ENCODE peak calls at places on chromosomes 5 and 9, in six cellular contexts. E, D, K, N, F and L are unnamed samples.
A peak's percentile ranks its signal among the peaks of the same experiment; 100 is the strongest.

GRCh38 chr9:100317706-100318105 is 35.0 kb downstream of the TEX10 start:
- DNase-seq in E (peak; percentile 18), D (no peak), K (peak; percentile 52), N (no peak), F (no peak), L (peak; percentile 29)

GRCh38 chr5:95881833-95882232 is 59.3 kb upstream of the GLRX start:
- DNase-seq in E (no peak), D (no peak), K (peak; percentile 48), N (no peak), F (no peak), L (no peak)

GRCh38 chr5:2999926-3000325 is 248.4 kb upstream of the IRX2 start:
- DNase-seq in E (no peak), D (no peak), K (no peak), N (no peak), F (no peak), L (no peak)

GRCh38 chr5:79074641-79075040 is 5.1 kb downstream of the BHMT2 start:
- DNase-seq in E (no peak), D (peak; percentile 31), K (peak; percentile 61), N (no peak), F (no peak), L (peak; percentile 90)

GRCh38 chr5:142944140-142944539 is 174.0 kb downstream of the ARHGAP26 start:
- DNase-seq in E (no peak), D (no peak), K (no peak), N (no peak), F (no peak), L (no peak)

GRCh38 chr5:96023518-96023917 is 61.9 kb upstream of the ELL2 start:
- DNase-seq in E (no peak), D (peak; percentile 12), K (no peak), N (no peak), F (no peak), L (peak; percentile 34)

GRCh38 chr5:72598461-72599433 is 91.5 kb upstream of the ZNF366 start:
- DNase-seq in E (no peak), D (no peak), K (peak; percentile 12), N (no peak), F (no peak), L (peak; percentile 60)

GRCh38 chr5:180495292-180495691 is 1.1 kb downstream of the CNOT6 start:
- DNase-seq in E (no peak), D (peak; percentile 14), K (peak; percentile 34), N (no peak), F (no peak), L (peak; percentile 17)

GRCh38 chr5:74406844-74407243 is 233.7 kb downstream of the ENC1 start:
- DNase-seq in E (no peak), D (no peak), K (no peak), N (no peak), F (no peak), L (no peak)

GRCh38 chr9:16413509-16414016 is 456.9 kb downstream of the BNC2 start:
- DNase-seq in E (no peak), D (peak; percentile 14), K (peak; percentile 25), N (peak; percentile 3), F (no peak), L (peak; percentile 76)

GRCh38 chr5:59540366-59540765 is 353.2 kb downstream of the PDE4D start:
- DNase-seq in E (no peak), D (no peak), K (no peak), N (no peak), F (no peak), L (no peak)

GRCh38 chr9:128702949-128703615 is 779 bp downstream of the PKN3 start:
- DNase-seq in E (no peak), D (no peak), K (no peak), N (peak; percentile 40), F (peak; percentile 58), L (peak; percentile 29)

GRCh38 chr5:175840050-175840841 is 31.1 kb upstream of the CPLX2 start:
- DNase-seq in E (no peak), D (peak; percentile 29), K (no peak), N (peak; percentile 19), F (peak; percentile 38), L (peak; percentile 13)

GRCh38 chr5:159912033-159912800 is 4.1 kb upstream of the ADRA1B start:
- DNase-seq in E (peak; percentile 37), D (peak; percentile 59), K (no peak), N (peak; percentile 43), F (no peak), L (peak; percentile 90)

GRCh38 chr5:57598097-57598496 is 115.5 kb upstream of the ACTBL2 start:
- DNase-seq in E (no peak), D (no peak), K (no peak), N (no peak), F (no peak), L (no peak)

GRCh38 chr5:41414598-41414997 is 95.8 kb downstream of the PLCXD3 start:
- DNase-seq in E (peak; percentile 33), D (peak; percentile 49), K (peak; percentile 86), N (peak; percentile 29), F (no peak), L (peak; percentile 87)

GRCh38 chr5:127442085-127442484 is 75.4 kb upstream of the PRRC1 start:
- DNase-seq in E (peak; percentile 36), D (no peak), K (peak; percentile 4), N (no peak), F (no peak), L (no peak)

GRCh38 chr5:137629646-137630045 is 106.2 kb downstream of the KLHL3 start:
- DNase-seq in E (no peak), D (peak; percentile 62), K (peak; percentile 38), N (peak; percentile 58), F (peak; percentile 72), L (peak; percentile 65)

GRCh38 chr9:68739631-68740174 is 34.7 kb downstream of the PIP5K1B start:
- DNase-seq in E (no peak), D (no peak), K (no peak), N (peak; percentile 97), F (no peak), L (no peak)

GRCh38 chr5:19322716-19323485 is 665.1 kb downstream of the CDH18 start:
- DNase-seq in E (no peak), D (no peak), K (peak; percentile 91), N (no peak), F (no peak), L (peak; percentile 16)

GRCh38 chr9:123482295-123482970 is 126.4 kb downstream of the CRB2 start:
- DNase-seq in E (no peak), D (no peak), K (no peak), N (peak; percentile 45), F (no peak), L (no peak)

GRCh38 chr5:153496835-153497234 is 6.4 kb downstream of the GRIA1 start:
- DNase-seq in E (no peak), D (peak; percentile 14), K (peak; percentile 22), N (no peak), F (peak; percentile 16), L (peak; percentile 42)

GRCh38 chr9:88219601-88220000 is 81.3 kb upstream of the SPATA31C2 start:
- DNase-seq in E (no peak), D (no peak), K (no peak), N (no peak), F (no peak), L (no peak)

GRCh38 chr5:72140711-72141110 is 33.4 kb downstream of the MAP1B start:
- DNase-seq in E (no peak), D (no peak), K (peak; percentile 14), N (no peak), F (no peak), L (no peak)

GRCh38 chr5:169811023-169811422 is 169.3 kb downstream of the INSYN2B start:
- DNase-seq in E (no peak), D (no peak), K (no peak), N (no peak), F (no peak), L (peak; percentile 30)

GRCh38 chr9:88523056-88523455 is 11.9 kb upstream of the NXNL2 start:
- DNase-seq in E (no peak), D (peak; percentile 76), K (peak; percentile 49), N (no peak), F (no peak), L (peak; percentile 87)

GRCh38 chr5:156019786-156020185 is 307.2 kb upstream of the SGCD start:
- DNase-seq in E (no peak), D (no peak), K (no peak), N (no peak), F (no peak), L (no peak)

GRCh38 chr5:5025098-5025773 is 114.9 kb upstream of the ADAMTS16 start:
- DNase-seq in E (no peak), D (no peak), K (no peak), N (no peak), F (no peak), L (no peak)

GRCh38 chr5:53549792-53550191 is 10.6 kb upstream of the NDUFS4 start:
- DNase-seq in E (no peak), D (no peak), K (no peak), N (no peak), F (no peak), L (peak; percentile 30)

GRCh38 chr9:89889865-89890264 is 285.1 kb downstream of the GADD45G start:
- DNase-seq in E (no peak), D (no peak), K (no peak), N (no peak), F (no peak), L (no peak)

GRCh38 chr5:109611505-109611904 is 78.2 kb upstream of the MAN2A1 start:
- DNase-seq in E (no peak), D (no peak), K (no peak), N (no peak), F (no peak), L (no peak)

GRCh38 chr9:127537792-127538191 is 74.3 kb upstream of the STXBP1 start:
- DNase-seq in E (no peak), D (no peak), K (no peak), N (no peak), F (no peak), L (no peak)

GRCh38 chr9:114112778-114113585 is 13.9 kb upstream of the KIF12 start:
- DNase-seq in E (no peak), D (peak; percentile 78), K (peak; percentile 31), N (peak; percentile 72), F (no peak), L (peak; percentile 81)

GRCh38 chr5:133124891-133125290 is 73.1 kb downstream of the HSPA4 start:
- DNase-seq in E (no peak), D (no peak), K (no peak), N (no peak), F (no peak), L (no peak)

GRCh38 chr5:120454094-120454798 is 9.9 kb upstream of the PRR16 start:
- DNase-seq in E (peak; percentile 26), D (peak; percentile 61), K (peak; percentile 59), N (no peak), F (no peak), L (peak; percentile 69)

GRCh38 chr9:97958812-97959511 is 21.0 kb upstream of the HEMGN start:
- DNase-seq in E (no peak), D (peak; percentile 20), K (peak; percentile 24), N (no peak), F (no peak), L (peak; percentile 8)